ENCODE peak calls at places on chromosomes 6 and 20, in ten cellular contexts. P, U, Y, F, I, A, V, W, T and L are unnamed samples. For H3K4me1, the result is how much of the 10 kb centered on the place peaks cover.

GRCh38 chr6:141370438-141370837 is 762.3 kb upstream of the GJE1 start:
- DNase-seq in U (no peak), V (no peak), T (no peak), P (no peak), W (no peak), Y (no peak), I (no peak), F (no peak), A (no peak), L (no peak)

GRCh38 chr20:62424249-62425109 is 2.9 kb downstream of the RBBP8NL start:
- DNase-seq in V (no peak), Y (no peak), W (no peak), F (no peak), I (no peak), A (no peak), T (peak), U (no peak), P (no peak), L (no peak)

GRCh38 chr6:104548297-104548696 is 311.4 kb downstream of the HACE1 start:
- DNase-seq in V (no peak), T (no peak), A (no peak), P (no peak), F (no peak), U (no peak), I (no peak), W (no peak), Y (no peak), L (no peak)

GRCh38 chr20:40648505-40649072 is 40.4 kb downstream of the MAFB start:
- DNase-seq in W (no peak), P (no peak), I (no peak), U (no peak), A (no peak), T (no peak), V (peak), F (no peak), Y (no peak), L (no peak)

GRCh38 chr6:32845381-32845884 is 1.6 kb upstream of the PSMB8 start:
- DNase-seq in P (no peak), W (no peak), V (no peak), I (no peak), A (no peak), U (no peak), T (no peak), F (no peak), Y (peak), L (no peak)

GRCh38 chr6:130975325-130975724 is 87.7 kb downstream of the EPB41L2 start:
- DNase-seq in T (no peak), A (no peak), Y (no peak), U (no peak), W (no peak), V (no peak), P (no peak), I (peak), F (no peak), L (no peak)

GRCh38 chr6:81126150-81126549 is 626.3 kb downstream of the TENT5A start:
- DNase-seq in P (no peak), Y (no peak), T (no peak), U (no peak), W (no peak), A (no peak), I (no peak), F (no peak), V (no peak), L (no peak)

GRCh38 chr6:108661982-108662381 is 101.3 kb downstream of the FOXO3 start:
- DNase-seq in Y (no peak), F (no peak), W (no peak), U (no peak), T (no peak), V (no peak), I (no peak), A (no peak), P (no peak), L (no peak)

GRCh38 chr20:24672181-24672880 is 202.9 kb downstream of the SYNDIG1 start:
- DNase-seq in P (no peak), I (no peak), Y (no peak), W (no peak), T (no peak), U (no peak), A (peak), V (no peak), F (no peak), L (no peak)

GRCh38 chr6:5136856-5137255 is 51.7 kb downstream of the PPP1R3G start:
- DNase-seq in I (no peak), F (no peak), U (no peak), Y (no peak), V (no peak), P (no peak), W (no peak), A (no peak), T (no peak), L (no peak)
- H3K4me3 ChIP-seq in I (no peak), F (no peak), U (no peak), Y (no peak), V (no peak), P (no peak), W (no peak), A (no peak), T (no peak), L (no peak)

DNA sequence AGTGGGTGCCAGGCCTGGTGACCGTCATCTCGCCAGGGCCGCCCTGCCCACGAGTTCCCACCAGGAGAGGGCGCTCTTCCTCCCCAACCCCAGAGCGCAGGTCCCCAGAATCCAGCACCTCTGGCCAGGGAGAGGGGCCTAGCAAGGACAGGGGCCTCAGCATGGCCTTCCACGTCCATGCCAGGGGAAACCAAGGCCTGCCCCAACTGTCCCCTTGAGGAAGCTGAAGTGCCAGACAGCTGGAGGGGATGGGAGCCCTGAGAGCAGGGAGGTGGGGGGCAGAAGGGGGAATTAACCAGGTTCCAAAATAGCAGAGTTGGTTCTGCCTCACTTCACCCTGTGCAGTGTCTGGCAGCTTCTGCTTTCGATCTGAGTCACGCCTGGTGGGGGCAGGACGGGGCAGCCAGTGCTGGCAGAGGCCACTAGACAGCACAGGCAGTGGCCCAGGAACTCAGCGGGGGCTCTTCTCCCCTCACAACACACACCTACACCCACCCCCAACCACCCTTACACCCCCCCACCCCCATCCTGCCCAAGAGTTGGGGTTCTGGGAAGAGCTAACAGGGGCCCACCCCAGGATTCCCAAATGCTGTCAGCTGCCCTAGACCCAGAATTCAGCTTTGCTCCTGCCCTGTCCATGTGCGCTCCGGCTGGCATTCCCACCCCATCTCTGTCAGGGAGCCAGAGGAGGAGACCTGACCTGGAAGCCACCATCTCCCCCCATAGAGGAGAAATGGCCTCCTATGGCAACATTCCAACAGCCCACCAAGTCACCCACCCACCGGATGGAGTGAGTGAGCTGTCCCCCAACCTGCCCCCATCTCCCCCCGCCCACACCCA is 29.2 kb downstream of the TFEB start:
- DNase-seq in F (peak), T (peak), U (peak), V (peak), A (peak), P (peak), I (peak), Y (peak), W (peak), L (no peak)
- H3K4me1 ChIP-seq in F (half or more), T (half or more), U (under half), V (under half), A (under half), P (under half), I (under half), Y (half or more), W (under half), L (under half)

DNA sequence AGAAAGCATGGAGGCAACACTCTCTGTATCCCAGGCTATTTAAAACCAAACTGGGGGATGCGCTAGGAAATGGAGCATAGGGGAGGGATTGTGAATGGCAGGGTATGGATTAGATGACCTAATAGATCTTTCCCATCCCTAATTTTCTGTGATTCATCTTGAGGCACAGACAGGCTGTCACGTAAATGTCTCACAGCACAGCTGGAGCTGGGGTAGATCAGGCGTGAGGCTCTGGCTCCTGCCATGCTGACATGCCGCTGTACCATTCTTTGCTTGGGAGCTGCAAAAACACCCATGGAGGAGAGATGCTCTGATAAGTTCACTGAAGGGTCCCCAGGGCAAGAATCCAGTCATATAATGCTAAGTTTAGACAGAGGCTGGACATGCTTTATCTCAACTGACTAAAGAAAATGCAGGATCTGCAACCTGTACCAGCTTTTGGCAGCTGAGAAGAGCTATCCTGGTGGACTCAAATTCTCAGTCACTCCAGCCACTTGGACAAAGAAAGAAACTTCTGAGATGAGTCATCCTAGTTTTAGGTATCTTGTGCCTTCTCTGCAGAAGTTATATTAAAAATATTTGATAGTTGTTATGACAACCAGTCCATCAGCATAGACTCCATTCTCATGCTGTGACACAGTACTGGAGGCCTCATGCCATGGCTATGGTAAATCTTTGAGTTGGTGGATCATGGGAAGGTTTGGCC is 185.1 kb upstream of the RAB32 start:
- DNase-seq in F (no peak), A (no peak), V (no peak), I (peak), T (no peak), P (no peak), W (no peak), U (no peak), Y (no peak), L (peak)
- H3K27ac ChIP-seq in F (no peak), A (no peak), V (no peak), I (peak), T (no peak), P (no peak), W (no peak), U (no peak), Y (no peak), L (peak)

DNA sequence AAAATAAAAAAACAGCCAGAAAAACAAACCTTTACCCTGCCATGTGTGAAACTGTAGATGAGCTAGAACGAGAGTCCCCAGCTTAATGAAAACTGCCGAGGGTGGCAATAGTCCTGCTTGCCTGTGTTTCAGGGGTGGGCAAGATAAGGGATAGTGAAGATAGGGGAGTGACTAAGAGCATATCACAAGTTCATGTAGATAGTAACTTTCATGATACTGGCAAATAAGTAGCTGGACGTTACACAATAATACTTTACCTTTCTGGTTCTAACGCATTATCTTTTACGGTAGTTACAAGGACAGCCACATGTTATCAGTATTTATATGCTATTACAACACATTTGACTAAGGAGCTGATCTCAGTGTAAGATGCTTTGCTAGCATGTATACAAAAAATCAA is 9.3 kb upstream of the FBXO9 start:
- DNase-seq in Y (no peak), V (peak), F (no peak), I (no peak), A (no peak), P (no peak), W (no peak), U (no peak), T (no peak), L (no peak)
- H3K4me3 ChIP-seq in Y (no peak), V (no peak), F (no peak), I (no peak), A (no peak), P (no peak), W (no peak), U (no peak), T (no peak), L (no peak)

GRCh38 chr6:9131616-9132015 is 696.3 kb upstream of the SLC35B3 start:
- DNase-seq in T (peak), P (no peak), A (peak), U (no peak), V (peak), Y (no peak), F (no peak), W (no peak), I (no peak), L (no peak)

GRCh38 chr6:9136141-9136865 is 701.0 kb upstream of the SLC35B3 start:
- DNase-seq in P (no peak), U (no peak), I (no peak), T (no peak), A (no peak), F (no peak), V (no peak), Y (no peak), W (no peak), L (no peak)

GRCh38 chr6:9128970-9129369 is 693.6 kb upstream of the SLC35B3 start:
- DNase-seq in T (no peak), W (no peak), A (no peak), F (no peak), P (no peak), U (no peak), Y (no peak), V (no peak), I (no peak), L (no peak)

GRCh38 chr6:9126845-9127560 is 691.7 kb upstream of the SLC35B3 start:
- DNase-seq in T (no peak), P (no peak), F (no peak), V (peak), I (peak), A (no peak), W (no peak), U (no peak), Y (no peak), L (peak)

DNA sequence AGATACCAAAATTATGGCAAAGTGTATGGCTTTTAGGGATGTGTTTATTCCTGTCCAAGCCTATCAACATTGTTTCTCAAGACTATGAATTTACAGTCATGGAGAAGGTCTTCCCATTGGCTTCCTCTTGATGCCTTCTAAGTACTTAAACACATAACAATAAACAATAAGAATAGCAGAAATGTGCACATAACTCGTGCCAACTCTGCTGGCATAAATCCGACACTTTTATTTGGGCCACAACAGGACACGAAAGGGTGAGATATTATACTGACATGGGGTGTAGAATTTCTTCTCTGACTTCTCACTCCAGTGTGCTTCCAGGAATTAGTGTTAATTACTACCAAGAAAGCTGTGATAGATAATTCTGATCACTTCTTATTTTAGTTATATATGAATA is 695.9 kb upstream of the SLC35B3 start:
- DNase-seq in P (no peak), A (no peak), U (no peak), F (no peak), W (no peak), V (no peak), I (no peak), T (no peak), Y (no peak), L (no peak)
- H3K4me1 ChIP-seq in P (under half), A (under half), U (under half), F (under half), W (under half), V (under half), I (under half), T (under half), Y (under half), L (under half)

GRCh38 chr20:3093861-3094361 is 9.4 kb upstream of the AVP start:
- DNase-seq in U (no peak), I (no peak), A (no peak), W (no peak), P (no peak), Y (no peak), T (no peak), F (no peak), V (no peak), L (no peak)
- H3K27ac ChIP-seq in U (no peak), I (no peak), A (no peak), W (no peak), P (no peak), Y (no peak), T (no peak), F (no peak), V (no peak), L (no peak)

GRCh38 chr6:51854876-51855275 is 232.5 kb downstream of the PKHD1 start:
- DNase-seq in A (peak), U (peak), W (no peak), V (no peak), Y (no peak), P (no peak), T (no peak), I (no peak), F (no peak), L (no peak)
- H3K4me3 ChIP-seq in A (no peak), U (no peak), W (no peak), V (no peak), Y (no peak), P (no peak), T (no peak), I (no peak), F (no peak), L (no peak)

DNA sequence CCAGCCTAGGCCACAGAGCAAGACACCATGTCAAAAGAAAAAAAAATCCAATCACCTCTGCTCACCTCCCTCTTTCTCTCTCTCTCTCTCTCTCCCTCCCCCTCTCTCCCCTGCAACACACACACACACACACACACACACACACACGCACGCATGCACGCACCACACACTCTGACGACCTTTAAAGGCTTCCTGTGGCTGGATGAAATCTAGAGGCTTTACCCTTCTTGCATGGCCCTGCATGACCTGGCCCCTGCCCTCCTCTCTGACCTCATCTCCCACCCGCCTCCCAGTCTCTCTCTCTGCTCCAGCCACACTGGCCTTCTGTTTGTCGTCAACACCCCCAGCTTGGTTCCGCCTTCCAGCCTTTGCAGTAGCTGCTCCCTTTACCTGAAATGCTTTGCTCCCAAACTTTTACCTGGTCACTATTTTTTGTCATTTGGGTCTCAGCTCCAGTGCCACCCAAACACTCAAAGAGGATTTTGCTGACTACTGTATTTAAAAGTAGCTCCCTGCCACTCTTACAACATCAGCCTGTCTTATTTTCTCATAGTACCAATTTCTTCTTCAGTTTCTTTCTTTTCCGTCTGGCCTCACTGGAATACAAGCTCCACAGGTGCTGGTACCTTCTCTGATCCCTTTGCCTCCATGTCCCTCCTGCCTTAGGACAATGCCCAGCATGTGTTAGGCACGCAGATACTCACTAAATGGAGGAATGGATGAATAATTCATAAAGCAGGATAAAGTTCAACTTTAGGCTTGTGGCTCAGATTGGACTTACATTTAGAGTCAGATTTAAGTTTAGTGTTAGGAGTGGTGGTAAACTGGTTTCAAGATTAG is 4.3 kb upstream of the LTA start:
- DNase-seq in U (no peak), T (no peak), W (no peak), F (no peak), P (no peak), V (no peak), Y (no peak), A (no peak), I (no peak), L (no peak)
- H3K4me1 ChIP-seq in U (under half), T (under half), W (under half), F (under half), P (under half), V (under half), Y (half or more), A (under half), I (under half), L (under half)

GRCh38 chr6:150925655-150925928 is 60.1 kb downstream of the MTHFD1L start:
- DNase-seq in P (no peak), F (no peak), Y (no peak), U (no peak), V (no peak), W (no peak), I (no peak), A (no peak), T (no peak), L (no peak)
- H3K27ac ChIP-seq in P (peak), F (peak), Y (no peak), U (no peak), V (no peak), W (peak), I (no peak), A (peak), T (no peak), L (no peak)

DNA sequence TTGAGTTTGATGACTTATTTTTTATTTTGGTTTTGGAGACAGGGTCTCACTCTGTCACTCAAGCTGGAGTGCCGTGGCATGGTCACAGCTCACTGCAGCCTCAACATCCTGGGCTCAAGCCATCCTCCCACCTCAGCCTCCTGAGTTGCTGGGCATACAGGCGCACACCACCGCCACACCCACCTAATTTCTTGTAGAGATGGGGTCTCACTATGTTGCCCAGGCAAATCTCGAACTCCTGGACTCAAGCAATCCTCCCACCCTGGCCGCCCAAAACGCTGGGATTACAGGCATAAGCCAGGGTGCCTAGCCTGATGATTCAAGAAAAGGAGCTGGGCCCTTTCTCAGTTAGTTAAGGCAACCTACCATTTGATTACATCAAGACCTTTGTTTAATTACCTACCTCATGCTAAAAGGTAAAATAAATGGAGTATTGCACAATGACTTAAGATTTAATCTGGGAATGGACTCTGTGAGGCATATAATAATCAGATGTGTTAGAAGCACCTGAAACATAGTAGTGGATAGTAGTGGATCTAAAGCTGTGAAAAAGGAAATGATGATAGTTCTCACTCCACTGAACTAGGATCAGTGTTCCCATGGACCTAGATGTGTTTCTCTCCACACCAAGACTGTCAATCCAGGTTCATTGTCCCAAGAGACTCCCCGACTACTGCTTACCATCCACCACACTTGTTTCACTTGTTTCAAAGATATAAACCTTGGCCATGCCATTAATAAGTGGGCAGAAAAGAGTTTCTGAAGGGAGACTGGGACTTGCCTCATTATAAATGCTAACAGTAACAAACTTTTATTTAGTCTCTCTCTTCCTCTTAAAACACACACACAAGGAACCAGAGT is 2.1 kb downstream of the TNFRSF21 start:
- DNase-seq in I (no peak), F (no peak), Y (no peak), V (no peak), A (no peak), W (no peak), T (no peak), P (no peak), U (no peak), L (no peak)
- H3K4me3 ChIP-seq in I (peak), F (no peak), Y (peak), V (no peak), A (peak), W (peak), T (peak), P (no peak), U (peak), L (no peak)